ENCODE peak calls at places on chromosomes 4 and X, in four cellular contexts. E is WTC11, W is HepG2, G is GM20000. Z is an unnamed sample.

GRCh38 chr4:3420956-3421355 is 20.8 kb upstream of the HGFAC start:
- DNase-seq in E (no peak), G (no peak), W (no peak), Z (no peak)

GRCh38 chr4:152807294-152807829 is 27.6 kb downstream of the ARFIP1 start:
- DNase-seq in E (no peak), W (no peak), G (no peak), Z (no peak)

GRCh38 chr4:75423029-75423428 is 91.2 kb downstream of the RCHY1 start:
- DNase-seq in W (no peak), G (no peak), E (no peak), Z (no peak)

GRCh38 chr4:155735506-155735905 is 23.3 kb upstream of the GUCY1B1 start:
- DNase-seq in G (no peak), E (no peak), W (no peak), Z (no peak)

GRCh38 chrX:147913570-147913969 is 1.9 kb downstream of the FMR1 start:
- DNase-seq in E (no peak), G (no peak), W (no peak), Z (no peak)

GRCh38 chr4:109816082-109816442 is 500 bp downstream of the GAR1 start:
- DNase-seq in W (no peak), E (no peak), G (peak), Z (no peak)

GRCh38 chrX:153642313-153642654 is 4.7 kb upstream of the DUSP9 start:
- DNase-seq in E (peak), G (peak), W (no peak), Z (peak)

GRCh38 chrX:15382809-15383208 is 1.4 kb downstream of the VEGFD start:
- DNase-seq in G (no peak), E (no peak), W (no peak), Z (no peak)

GRCh38 chrX:68261060-68261672 is 172.1 kb downstream of the OPHN1 start:
- DNase-seq in G (no peak), E (no peak), W (no peak), Z (no peak)

GRCh38 chr4:180028682-180029081 is 2214.5 kb upstream of the TENM3 start:
- DNase-seq in E (peak), W (peak), G (no peak), Z (peak)

GRCh38 chr4:140901736-140902336 is 145.7 kb upstream of the TBC1D9 start:
- DNase-seq in G (no peak), E (no peak), W (no peak), Z (no peak)

GRCh38 chrX:151151668-151152267 is 24.6 kb upstream of the GPR50 start:
- DNase-seq in G (peak), E (peak), W (peak), Z (peak)

GRCh38 chr4:61527886-61528285 is 327.8 kb downstream of the ADGRL3 start:
- DNase-seq in E (no peak), G (no peak), W (no peak), Z (no peak)

GRCh38 chr4:185734930-185735329 is 77.1 kb downstream of the SORBS2 start:
- DNase-seq in G (no peak), E (no peak), W (no peak), Z (no peak)

GRCh38 chr4:159003420-159004253 is 99.2 kb upstream of the RAPGEF2 start:
- DNase-seq in E (no peak), G (no peak), W (no peak), Z (no peak)

GRCh38 chr4:82560853-82561744 is 689 bp downstream of the TMEM150C start:
- DNase-seq in E (peak), G (peak), W (no peak), Z (peak)

GRCh38 chr4:4851081-4851480 is 8.4 kb upstream of the MSX1 start:
- DNase-seq in E (no peak), G (no peak), W (no peak), Z (no peak)

GRCh38 chr4:55854132-55854531 is 684 bp downstream of the EXOC1 start:
- DNase-seq in E (no peak), W (no peak), G (no peak), Z (peak)

GRCh38 chrX:23904096-23904495 is 3.6 kb downstream of the APOO start:
- DNase-seq in G (no peak), E (no peak), W (no peak), Z (peak)

GRCh38 chrX:40893251-40893910 is 158.0 kb upstream of the MED14 start:
- DNase-seq in E (no peak), W (no peak), G (no peak), Z (no peak)

GRCh38 chrX:153766098-153766817 is 2.2 kb downstream of the PLXNB3 start:
- DNase-seq in W (peak), G (no peak), E (no peak), Z (peak)

GRCh38 chrX:97672138-97672537 is 788.4 kb downstream of the RPA4 start:
- DNase-seq in G (no peak), E (no peak), W (no peak), Z (no peak)

GRCh38 chrX:56826020-56826419 is 97.0 kb downstream of the NBDY start:
- DNase-seq in W (no peak), E (no peak), G (no peak), Z (no peak)

GRCh38 chr4:122364700-122365404 is 14.0 kb upstream of the ADAD1 start:
- DNase-seq in E (peak), W (peak), G (no peak), Z (peak)

GRCh38 chrX:134669378-134670098 is 11.3 kb upstream of the PLAC1 start:
- DNase-seq in E (no peak), G (no peak), W (no peak), Z (no peak)

DNA sequence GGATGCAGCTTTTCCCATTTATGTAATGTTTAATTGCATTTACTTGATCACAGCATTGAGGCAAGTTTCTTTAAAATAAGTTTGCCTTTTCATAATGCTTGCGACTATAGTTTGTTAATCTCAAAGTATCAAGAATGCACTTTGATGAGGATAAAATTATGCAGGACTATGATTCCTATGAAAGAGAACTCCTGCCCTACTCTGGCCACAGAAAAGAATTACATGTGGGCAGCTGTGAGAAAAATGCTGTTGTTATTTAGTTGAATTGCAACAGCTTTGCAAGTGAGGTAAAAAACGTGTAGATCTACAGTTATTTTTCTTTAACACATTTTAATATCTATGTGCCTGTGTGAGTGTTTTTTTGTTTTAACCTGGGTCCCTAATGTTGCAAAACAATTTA is 12.5 kb upstream of the OSTC start:
- DNase-seq in E (no peak), W (no peak), G (no peak), Z (no peak)
- TF ChIP-seq CTCF in E (no peak), W (no peak), G (no peak), Z (peak)

GRCh38 chr4:6422866-6423265 is 49.5 kb downstream of the PPP2R2C start:
- DNase-seq in W (no peak), E (no peak), G (no peak), Z (no peak)

GRCh38 chr4:6422105-6422504 is 50.3 kb downstream of the PPP2R2C start:
- DNase-seq in E (no peak), G (no peak), W (no peak), Z (no peak)

GRCh38 chr4:6424425-6424824 is 48.0 kb downstream of the PPP2R2C start:
- DNase-seq in W (no peak), E (no peak), G (no peak), Z (no peak)

GRCh38 chr4:6425336-6425735 is 47.1 kb downstream of the PPP2R2C start:
- DNase-seq in G (peak), E (no peak), W (no peak), Z (no peak)

DNA sequence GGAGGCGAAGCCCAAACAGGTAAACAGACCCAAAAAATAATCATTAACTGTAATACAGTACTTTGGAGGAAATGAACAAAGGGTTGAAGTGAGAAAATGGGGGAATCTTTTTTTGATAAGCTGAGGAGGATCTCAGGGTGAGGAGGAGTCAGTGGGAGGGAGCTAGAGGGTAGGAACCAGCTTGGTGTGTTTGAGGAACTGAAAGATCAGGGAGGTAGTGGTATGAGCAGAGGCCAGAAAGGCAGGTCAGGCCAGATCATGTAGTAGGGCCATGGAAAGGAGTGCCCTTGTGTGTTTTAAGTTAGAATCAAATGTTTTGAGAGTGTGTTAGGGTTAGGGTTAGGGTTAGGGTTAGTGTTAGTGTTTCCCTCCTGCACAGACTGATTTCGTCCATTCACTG is 48.8 kb downstream of the PPP2R2C start:
- DNase-seq in G (peak), W (no peak), E (no peak), Z (no peak)
- TF ChIP-seq CTCF in G (no peak), W (no peak), E (no peak), Z (no peak)

GRCh38 chr4:73303711-73304110 is 45.1 kb upstream of the ANKRD17 start:
- DNase-seq in E (no peak), G (no peak), W (no peak), Z (no peak)

GRCh38 chr4:73309211-73309610 is 50.6 kb upstream of the ANKRD17 start:
- DNase-seq in G (no peak), W (no peak), E (no peak), Z (no peak)

GRCh38 chr4:73312967-73313366 is 54.4 kb upstream of the ANKRD17 start:
- DNase-seq in G (no peak), W (peak), E (no peak), Z (no peak)

GRCh38 chr4:73311428-73311827 is 52.8 kb upstream of the ANKRD17 start:
- DNase-seq in G (peak), W (peak), E (no peak), Z (no peak)

GRCh38 chr4:73308286-73308685 is 49.7 kb upstream of the ANKRD17 start:
- DNase-seq in G (peak), W (peak), E (no peak), Z (no peak)
- TF ChIP-seq CTCF in G (no peak), W (peak), E (no peak), Z (peak)

GRCh38 chr4:128951316-128951715 is 141.8 kb downstream of the JADE1 start:
- DNase-seq in G (no peak), E (no peak), W (no peak), Z (no peak)

GRCh38 chr4:128954941-128955340 is 138.4 kb downstream of the SCLT1 start:
- DNase-seq in G (no peak), E (no peak), W (peak), Z (no peak)

GRCh38 chr4:128958194-128958593 is 135.1 kb downstream of the SCLT1 start:
- DNase-seq in E (no peak), W (peak), G (no peak), Z (no peak)

GRCh38 chr4:128957459-128957858 is 135.9 kb downstream of the SCLT1 start:
- DNase-seq in G (no peak), E (no peak), W (no peak), Z (no peak)

DNA sequence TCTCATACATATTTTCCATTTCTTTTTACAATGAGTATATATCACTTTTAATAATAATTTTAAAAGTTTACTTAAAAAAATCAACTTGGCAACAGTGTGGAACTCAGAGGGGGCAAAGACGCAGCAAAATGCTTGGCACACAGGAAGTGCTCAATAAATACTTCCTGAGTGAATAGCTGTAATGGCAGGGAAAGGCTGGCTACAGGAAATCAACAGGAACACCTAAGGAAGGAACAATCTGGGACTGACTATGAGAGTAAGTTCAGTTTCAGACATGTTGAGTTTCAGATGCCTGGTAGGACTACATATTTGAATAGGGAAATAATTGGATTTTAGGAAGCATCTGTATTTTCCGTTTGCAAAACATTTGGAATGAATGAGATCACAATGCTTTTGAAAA is 137.6 kb downstream of the SCLT1 start:
- DNase-seq in W (no peak), G (no peak), E (no peak), Z (no peak)
- TF ChIP-seq CTCF in W (no peak), G (no peak), E (no peak), Z (no peak)